ENCODE peak calls at places on chromosomes 12 and 14, in five cellular contexts. Y is NCI-H1105, K is A172, L is HT1080, P is cortex of kidney. J is an unnamed sample.
A peak's percentile ranks its signal among the peaks of the same experiment; 100 is the strongest.

GRCh38 chr14:101379842-101380241 is 181.5 kb upstream of the DIO3 start:
- DNase-seq in P (no peak), Y (no peak), K (no peak), L (no peak), J (no peak)

GRCh38 chr14:65101631-65102440 is 481 bp downstream of the MAX start:
- DNase-seq in Y (no peak), P (no peak), L (no peak), K (no peak), J (peak; percentile 51)

GRCh38 chr12:102172436-102172835 is 25.2 kb downstream of the PMCH start:
- DNase-seq in Y (no peak), K (no peak), L (no peak), P (no peak), J (peak; percentile 77)

GRCh38 chr12:111074559-111074958 is 154.2 kb upstream of the MYL2 start:
- DNase-seq in Y (no peak), K (no peak), P (no peak), L (no peak), J (no peak)

GRCh38 chr14:49479432-49479831 is 106.7 kb downstream of the RPS29 start:
- DNase-seq in Y (no peak), P (no peak), K (no peak), L (no peak), J (no peak)

GRCh38 chr14:53924754-53925153 is 31.9 kb downstream of the BMP4 start:
- DNase-seq in Y (no peak), K (peak; percentile 76), P (no peak), L (peak; percentile 88), J (peak; percentile 82)

GRCh38 chr12:57591567-57592325 is 754 bp downstream of the PIP4K2C start:
- DNase-seq in K (no peak), P (no peak), L (no peak), Y (no peak), J (peak; percentile 64)

GRCh38 chr14:93007225-93007997 is 84.5 kb downstream of the CHGA start:
- DNase-seq in Y (no peak), K (peak; percentile 63), L (peak; percentile 65), P (no peak), J (peak; percentile 75)

GRCh38 chr12:122999196-122999946 is 18.9 kb downstream of the ARL6IP4 start:
- DNase-seq in P (no peak), Y (no peak), L (no peak), K (no peak), J (no peak)

GRCh38 chr14:90543876-90544275 is 147.0 kb downstream of the CALM1 start:
- DNase-seq in Y (no peak), L (no peak), P (no peak), K (no peak), J (no peak)

GRCh38 chr14:25048170-25049126 is 1.5 kb downstream of the STXBP6 start:
- DNase-seq in K (no peak), P (no peak), Y (no peak), L (no peak), J (peak; percentile 75)

GRCh38 chr12:9933966-9934365 is 1.8 kb upstream of the CLEC2A start:
- DNase-seq in Y (no peak), P (no peak), K (no peak), L (no peak), J (no peak)

GRCh38 chr14:83988274-83988673 is 1541.7 kb upstream of the FLRT2 start:
- DNase-seq in Y (no peak), L (no peak), P (no peak), K (no peak), J (peak; percentile 85)

GRCh38 chr14:88849717-88850116 is 25.3 kb downstream of the TTC8 start:
- DNase-seq in K (no peak), L (no peak), Y (no peak), P (no peak), J (peak; percentile 77)

GRCh38 chr12:111596985-111597730 is 2.0 kb downstream of the ATXN2 start:
- DNase-seq in Y (peak; percentile 46), P (no peak), K (peak; percentile 33), L (peak; percentile 67), J (peak; percentile 74)

GRCh38 chr14:47277703-47278102 is 397.7 kb downstream of the MDGA2 start:
- DNase-seq in Y (no peak), K (no peak), L (no peak), P (no peak), J (no peak)

GRCh38 chr12:131862994-131863710 is 31.3 kb upstream of the ULK1 start:
- DNase-seq in P (no peak), K (no peak), Y (no peak), L (no peak), J (peak; percentile 56)